ENCODE peak calls at places on chromosomes 6 and 20, in nine cellular contexts. T is A549, U is left ventricle myocardium inferior, G is uterus, Y is H9, R is AG04450, L is GM23248, C is thyroid gland, A is heart left ventricle. Q is an unnamed sample.
A peak's percentile ranks its signal among the peaks of the same experiment; 100 is the strongest.

GRCh38 chr6:150528648-150529285 is 70.9 kb upstream of the PLEKHG1 start:
- DNase-seq in G (peak; percentile 73), Y (peak; percentile 84), R (no peak), L (peak; percentile 45), A (peak; percentile 71), C (peak; percentile 9), U (peak; percentile 53), T (no peak), Q (no peak)

GRCh38 chr6:11042025-11042749 is 1.9 kb downstream of the ELOVL2 start:
- DNase-seq in C (no peak), Y (no peak), G (no peak), L (no peak), T (no peak), U (no peak), R (no peak), A (no peak), Q (no peak)

GRCh38 chr6:122663981-122664380 is 53.8 kb downstream of the PKIB start:
- DNase-seq in G (no peak), L (no peak), A (no peak), R (no peak), T (no peak), C (no peak), Y (no peak), U (no peak), Q (no peak)

GRCh38 chr6:104526383-104526782 is 333.3 kb downstream of the HACE1 start:
- DNase-seq in G (no peak), C (no peak), T (no peak), L (no peak), Y (no peak), A (no peak), U (no peak), R (no peak), Q (no peak)

GRCh38 chr6:117344444-117345291 is 79.3 kb downstream of the VGLL2 start:
- DNase-seq in C (no peak), R (no peak), Y (no peak), A (no peak), U (no peak), G (no peak), T (no peak), L (no peak), Q (no peak)

GRCh38 chr20:54643761-54644160 is 168.4 kb downstream of the DOK5 start:
- DNase-seq in G (no peak), Y (no peak), C (no peak), U (no peak), T (no peak), A (no peak), L (peak; percentile 94), R (peak; percentile 10), Q (peak; percentile 30)

GRCh38 chr6:119040229-119040628 is 38.2 kb downstream of the FAM184A start:
- DNase-seq in Y (no peak), G (no peak), L (no peak), U (no peak), T (no peak), C (no peak), R (no peak), A (no peak), Q (no peak)

GRCh38 chr20:60653111-60653845 is 598.8 kb upstream of the CDH4 start:
- DNase-seq in L (peak; percentile 41), U (no peak), G (no peak), Y (no peak), C (no peak), R (no peak), A (no peak), T (no peak), Q (no peak)

GRCh38 chr20:745683-746301 is 22.5 kb downstream of the SLC52A3 start:
- DNase-seq in Y (no peak), R (no peak), L (peak; percentile 36), C (no peak), A (no peak), G (no peak), T (peak; percentile 52), U (no peak), Q (no peak)

GRCh38 chr20:42110301-42110700 is 492.1 kb upstream of the CHD6 start:
- DNase-seq in C (no peak), A (no peak), U (no peak), R (no peak), Y (no peak), G (no peak), L (no peak), T (no peak), Q (no peak)

GRCh38 chr20:37042986-37043972 is 52.5 kb downstream of the RBL1 start:
- DNase-seq in R (no peak), U (no peak), A (no peak), G (no peak), C (no peak), Y (no peak), T (no peak), L (no peak), Q (no peak)

GRCh38 chr20:44494681-44495080 is 19.0 kb downstream of the TTPAL start:
- DNase-seq in R (no peak), T (no peak), A (no peak), L (no peak), G (no peak), C (no peak), Y (no peak), U (no peak), Q (no peak)

GRCh38 chr6:84652356-84653026 is 111.9 kb downstream of the TBX18 start:
- DNase-seq in R (peak; percentile 79), G (no peak), A (no peak), U (no peak), Y (no peak), C (no peak), T (peak; percentile 27), L (peak; percentile 80), Q (no peak)

GRCh38 chr20:63293866-63294535 is 1.0 kb downstream of the COL20A1 start:
- DNase-seq in R (no peak), L (no peak), Y (no peak), A (no peak), C (no peak), G (no peak), T (no peak), U (no peak), Q (no peak)

GRCh38 chr6:83199865-83200230 is 6.7 kb downstream of the RWDD2A start:
- DNase-seq in U (no peak), T (no peak), G (no peak), A (no peak), R (peak; percentile 47), C (no peak), Y (no peak), L (peak; percentile 81), Q (no peak)

GRCh38 chr20:63309261-63310071 is 16.5 kb downstream of the COL20A1 start:
- DNase-seq in L (peak; percentile 63), C (peak; percentile 52), A (peak; percentile 50), G (no peak), T (peak; percentile 45), U (peak; percentile 38), R (no peak), Y (peak; percentile 73), Q (peak; percentile 16)

GRCh38 chr6:157755752-157756411 is 67.2 kb upstream of the SNX9 start:
- DNase-seq in T (no peak), L (no peak), G (no peak), U (no peak), A (no peak), Y (no peak), C (no peak), R (no peak), Q (no peak)

GRCh38 chr6:164243012-164243610 is 828.6 kb downstream of the QKI start:
- DNase-seq in L (no peak), T (no peak), A (no peak), G (no peak), Y (no peak), C (no peak), R (no peak), U (no peak), Q (no peak)

DNA sequence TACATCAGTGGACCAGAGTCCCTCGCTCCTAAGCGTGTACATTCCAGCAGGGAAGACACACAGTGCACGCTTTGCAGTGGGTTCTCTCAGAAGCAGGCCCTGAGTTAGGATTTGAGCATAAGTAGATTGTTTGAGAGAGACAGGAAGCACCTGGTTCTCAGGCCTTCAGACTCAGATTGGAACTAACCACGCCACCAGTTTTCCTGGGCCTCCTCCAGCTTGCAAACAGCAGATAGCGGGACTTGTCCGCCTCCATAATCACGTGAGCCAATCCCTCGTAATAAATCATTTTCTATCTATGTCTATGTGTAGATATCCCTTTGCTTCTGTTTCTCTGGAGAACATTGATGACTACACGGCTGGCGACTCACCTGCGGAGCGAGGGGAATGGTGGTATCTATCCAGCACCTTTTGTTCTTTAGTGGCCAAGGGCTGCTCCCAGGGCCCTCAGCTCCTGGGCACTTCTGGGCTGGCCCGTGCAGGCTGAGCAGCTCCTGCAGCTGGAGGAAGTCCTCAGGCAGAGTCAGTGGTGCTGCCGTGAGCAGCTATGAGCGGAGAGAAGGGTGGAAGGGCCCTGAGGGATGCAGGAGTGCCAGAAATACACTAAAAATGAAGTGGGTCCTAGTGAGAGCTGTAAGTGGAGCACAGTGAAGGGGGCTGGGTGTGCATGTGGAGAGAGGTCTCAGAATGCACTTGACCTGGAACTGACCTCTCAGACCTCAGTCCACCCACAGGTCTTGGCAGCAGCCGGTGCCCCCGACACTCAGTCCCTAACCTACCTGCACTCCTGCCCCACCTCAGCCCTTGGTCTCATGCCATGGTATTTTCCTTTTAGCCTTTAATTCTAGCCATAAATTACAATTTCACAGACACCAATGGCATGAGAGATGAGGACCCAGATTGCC is 77.0 kb downstream of the STK35 start:
- DNase-seq in G (peak; percentile 46), Y (no peak), A (no peak), U (no peak), C (no peak), L (no peak), R (no peak), T (no peak), Q (no peak)
- H3K27ac ChIP-seq in G (no peak overlapping the region), Y (no peak overlapping the region), A (no peak overlapping the region), U (no peak overlapping the region), C (no peak overlapping the region), L (no peak overlapping the region), R (no peak overlapping the region), T (no peak overlapping the region), Q (no peak overlapping the region)

GRCh38 chr6:47669684-47670515 is 28.5 kb upstream of the ADGRF4 start:
- DNase-seq in R (no peak), C (no peak), Y (no peak), A (no peak), L (peak; percentile 2), T (peak; percentile 20), U (no peak), G (no peak), Q (no peak)
- H3K27ac ChIP-seq in R (no peak overlapping the region), C (no peak overlapping the region), Y (no peak overlapping the region), A (no peak overlapping the region), L (no peak overlapping the region), T (peak overlapping the region; percentile 62), U (no peak overlapping the region), G (no peak overlapping the region), Q (no peak overlapping the region)

DNA sequence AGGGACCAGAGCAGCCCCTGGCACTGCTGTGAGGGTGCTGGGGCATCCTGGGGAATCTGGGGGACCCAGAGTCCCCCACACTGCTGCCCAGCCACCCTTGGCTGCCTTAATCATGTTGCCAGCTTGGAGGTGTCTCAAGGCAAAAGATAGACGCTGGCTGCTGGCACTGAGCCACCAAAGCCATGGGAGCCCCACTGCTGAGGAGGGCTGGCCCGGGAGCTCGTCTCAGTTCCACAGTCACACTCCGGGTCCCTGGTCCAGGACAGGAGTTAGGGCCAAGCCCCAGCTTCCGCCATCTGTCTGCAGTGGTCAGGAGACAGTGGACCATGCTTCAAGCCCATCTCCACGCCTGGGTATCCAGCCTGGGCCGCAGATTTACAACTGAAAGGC is 41.0 kb upstream of the HMGA1 start:
- DNase-seq in G (peak; percentile 21), A (no peak), R (no peak), U (no peak), L (no peak), Y (no peak), T (no peak), C (no peak), Q (no peak)
- H3K27ac ChIP-seq in G (no peak overlapping the region), A (no peak overlapping the region), R (no peak overlapping the region), U (no peak overlapping the region), L (no peak overlapping the region), Y (no peak overlapping the region), T (no peak overlapping the region), C (no peak overlapping the region), Q (no peak overlapping the region)

GRCh38 chr20:38625896-38626295 is 24.3 kb downstream of the ARHGAP40 start:
- DNase-seq in A (no peak), G (no peak), C (no peak), R (no peak), U (no peak), Y (no peak), T (no peak), L (no peak), Q (no peak)
- H3K27ac ChIP-seq in A (no peak overlapping the region), G (no peak overlapping the region), C (no peak overlapping the region), R (no peak overlapping the region), U (no peak overlapping the region), Y (no peak overlapping the region), T (no peak overlapping the region), L (no peak overlapping the region), Q (no peak overlapping the region)